ENCODE peak calls at places on chromosomes 6 and 20, in six cellular contexts. K, Y, W, O, C and G are unnamed samples.

GRCh38 chr6:157187182-157188093 is 135.9 kb downstream of the TMEM242 start:
- DNase-seq in K (no peak), Y (no peak), O (no peak), C (no peak), W (no peak), G (no peak)

GRCh38 chr6:142886431-142887170 is 58.4 kb downstream of the HIVEP2 start:
- DNase-seq in K (no peak), W (no peak), O (no peak), C (no peak), Y (no peak), G (no peak)

GRCh38 chr20:42441862-42442196 is 747.9 kb downstream of the PTPRT start:
- DNase-seq in K (no peak), W (no peak), Y (no peak), C (no peak), O (no peak), G (peak; percentile 27)

GRCh38 chr6:63742060-63742459 is 106.5 kb downstream of the PHF3 start:
- DNase-seq in O (no peak), C (no peak), W (no peak), K (no peak), Y (no peak), G (no peak)

GRCh38 chr20:44517454-44517853 is 4.4 kb downstream of the SERINC3 start:
- DNase-seq in K (no peak), O (no peak), W (no peak), Y (no peak), C (no peak), G (no peak)

GRCh38 chr20:39312107-39312506 is 350.0 kb downstream of the DHX35 start:
- DNase-seq in K (no peak), W (no peak), Y (no peak), O (no peak), C (no peak), G (no peak)

GRCh38 chr20:43690943-43691598 is 24.2 kb downstream of the MYBL2 start:
- DNase-seq in K (no peak), O (no peak), W (peak; percentile 60), C (no peak), Y (no peak), G (no peak)

GRCh38 chr6:32947552-32948465 is 5.1 kb downstream of the HLA-DMA start:
- DNase-seq in Y (peak; percentile 15), C (peak; percentile 60), K (no peak), W (no peak), O (no peak), G (no peak)

GRCh38 chr20:62353289-62354030 is 13.7 kb downstream of the LAMA5 start:
- DNase-seq in K (no peak), W (no peak), Y (no peak), O (peak; percentile 18), C (no peak), G (peak; percentile 52)
- H3K27ac ChIP-seq in K (peak overlapping the region; percentile 99), W (no peak overlapping the region), Y (no peak overlapping the region), O (peak overlapping the region; percentile 73), C (no peak overlapping the region), G (peak overlapping the region; percentile 52)

DNA sequence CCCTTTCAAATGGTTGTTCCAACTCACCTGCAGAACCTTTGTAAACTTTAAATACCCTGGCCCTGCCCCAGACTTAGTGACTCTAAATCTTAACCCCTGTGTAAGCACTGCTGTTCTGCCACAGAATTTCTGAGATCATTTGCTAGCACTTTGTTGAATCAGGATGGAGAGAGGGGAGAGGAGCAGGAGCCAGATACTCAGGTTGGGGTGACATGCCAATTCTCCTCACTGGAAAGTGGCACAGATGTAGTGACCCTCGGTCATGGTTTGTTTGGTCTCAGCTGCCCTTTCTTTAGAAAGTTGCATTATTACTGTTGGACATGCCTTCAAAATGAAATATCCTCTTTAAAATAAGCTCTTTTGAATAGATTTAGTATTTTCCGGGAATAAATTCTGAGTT is 168.0 kb downstream of the ZFAND3 start:
- DNase-seq in K (no peak), W (no peak), O (no peak), Y (no peak), C (no peak), G (no peak)
- H3K4me1 ChIP-seq in K (peaks cover 60% of the 10 kb centered on the region), W (peaks cover 76% of the 10 kb centered on the region), O (peaks cover 79% of the 10 kb centered on the region), Y (no peaks in the 10 kb centered on the region), C (no peaks in the 10 kb centered on the region), G (peaks cover 9% of the 10 kb centered on the region)

GRCh38 chr6:10315034-10315433 is 99.8 kb downstream of the TFAP2A start:
- DNase-seq in Y (peak; percentile 70), C (no peak), K (no peak), W (no peak), O (no peak), G (no peak)
- H3K27ac ChIP-seq in Y (no peak overlapping the region), C (no peak overlapping the region), K (no peak overlapping the region), W (no peak overlapping the region), O (no peak overlapping the region), G (no peak overlapping the region)

GRCh38 chr20:889110-889509 is 27.0 kb downstream of the ANGPT4 start:
- DNase-seq in W (no peak), K (no peak), O (no peak), Y (no peak), C (no peak), G (no peak)
- H3K4me1 ChIP-seq in W (peaks cover 14% of the 10 kb centered on the region), K (no peaks in the 10 kb centered on the region), O (peaks cover 25% of the 10 kb centered on the region), Y (no peaks in the 10 kb centered on the region), C (no peaks in the 10 kb centered on the region), G (peaks cover 11% of the 10 kb centered on the region)

DNA sequence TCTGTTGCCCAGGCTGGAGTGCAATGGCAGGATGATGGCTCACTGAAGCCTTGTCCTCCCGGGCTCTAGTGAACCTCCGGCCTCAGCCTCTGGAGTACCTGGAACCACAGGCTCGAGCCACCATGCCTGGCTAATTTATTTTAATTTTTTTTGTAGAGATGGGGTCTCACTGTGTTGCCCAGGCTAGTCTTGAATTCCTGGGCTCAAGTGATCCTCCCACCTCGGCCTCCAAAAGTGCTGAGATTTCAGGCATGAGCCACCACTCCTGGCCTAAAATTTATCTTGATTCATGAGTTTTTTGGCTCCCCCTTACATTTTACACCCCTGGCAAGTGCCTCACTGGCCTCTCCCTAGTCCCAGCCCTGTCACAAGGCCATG is 2.5 kb upstream of the SLC29A1 start:
- DNase-seq in O (no peak), K (no peak), Y (no peak), W (no peak), C (no peak), G (no peak)
- H3K27ac ChIP-seq in O (peak overlapping the region; percentile 95), K (peak overlapping the region; percentile 98), Y (no peak overlapping the region), W (peak overlapping the region; percentile 84), C (peak overlapping the region; percentile 61), G (peak overlapping the region; percentile 77)